ENCODE peak calls at places on chromosomes 13 and 19, in five cellular contexts. M, Q, S, O and I are unnamed samples.

GRCh38 chr13:48491423-48492122 is 41.3 kb downstream of the RCBTB2 start:
- DNase-seq in M (no peak), Q (peak; percentile 61), S (no peak), O (no peak), I (no peak)

GRCh38 chr13:43298799-43299198 is 275.4 kb downstream of the DNAJC15 start:
- DNase-seq in M (no peak), Q (no peak), S (peak; percentile 70), O (no peak), I (no peak)

GRCh38 chr19:58551577-58552471 is 3.1 kb downstream of the CHMP2A start:
- DNase-seq in M (no peak), Q (peak; percentile 61), S (no peak), O (no peak), I (no peak)

GRCh38 chr13:27972619-27972877 is 3.4 kb upstream of the CDX2 start:
- DNase-seq in M (no peak), Q (no peak), S (no peak), O (no peak), I (no peak)

GRCh38 chr19:29535432-29535831 is 9.6 kb downstream of the VSTM2B start:
- DNase-seq in M (no peak), Q (no peak), S (no peak), O (no peak), I (no peak)

GRCh38 chr19:14536926-14537692 is 7.7 kb downstream of the TECR start:
- DNase-seq in M (no peak), Q (peak; percentile 86), S (no peak), O (no peak), I (peak; percentile 95)

GRCh38 chr19:36527873-36528193 is 238 bp downstream of the ZNF260 start:
- DNase-seq in M (no peak), Q (no peak), S (no peak), O (no peak), I (no peak)

GRCh38 chr19:29491491-29491890 is 34.3 kb upstream of the VSTM2B start:
- DNase-seq in M (no peak), Q (no peak), S (no peak), O (no peak), I (no peak)

GRCh38 chr13:79660361-79660760 is 179.4 kb downstream of the NDFIP2 start:
- DNase-seq in M (no peak), Q (no peak), S (no peak), O (no peak), I (no peak)

GRCh38 chr19:14768001-14768400 is 10.4 kb downstream of the ADGRE2 start:
- DNase-seq in M (no peak), Q (no peak), S (no peak), O (no peak), I (no peak)

GRCh38 chr19:14019100-14019499 is 8.8 kb upstream of the RLN3 start:
- DNase-seq in M (no peak), Q (no peak), S (no peak), O (no peak), I (no peak)

GRCh38 chr13:98338312-98338711 is 161.2 kb upstream of the RNF113B start:
- DNase-seq in M (no peak), Q (no peak), S (no peak), O (no peak), I (no peak)

GRCh38 chr13:48411281-48412099 is 1.4 kb downstream of the LPAR6 start:
- DNase-seq in M (no peak), Q (peak; percentile 74), S (peak; percentile 14), O (no peak), I (no peak)

GRCh38 chr13:93058301-93058700 is 168.3 kb upstream of the GPC6 start:
- DNase-seq in M (no peak), Q (no peak), S (no peak), O (no peak), I (no peak)

GRCh38 chr13:52847682-52848432 is 583 bp downstream of the PCDH8 start:
- DNase-seq in M (no peak), Q (no peak), S (no peak), O (no peak), I (no peak)